ENCODE peak calls at places on chromosomes 12 and 14, in ten cellular contexts. J, U, X, S, V, N, M, E, G and Y are unnamed samples.
A peak's percentile ranks its signal among the peaks of the same experiment; 100 is the strongest.

GRCh38 chr14:93010543-93011541 is 87.9 kb downstream of the CHGA start:
- DNase-seq in J (no peak), U (no peak), X (no peak), S (no peak), V (no peak), N (no peak), M (no peak), E (no peak), G (no peak), Y (no peak)

GRCh38 chr12:40825156-40825555 is 132.9 kb downstream of the CNTN1 start:
- DNase-seq in J (no peak), U (no peak), X (no peak), S (no peak), V (no peak), N (no peak), M (no peak), E (no peak), G (no peak), Y (no peak)

GRCh38 chr12:62627181-62627580 is 160.6 kb downstream of the MON2 start:
- DNase-seq in J (peak; percentile 44), U (no peak), X (no peak), S (no peak), V (no peak), N (no peak), M (no peak), E (no peak), G (no peak), Y (no peak)

GRCh38 chr12:127640181-127640886 is 626.6 kb upstream of the TMEM132C start:
- DNase-seq in J (no peak), U (no peak), X (no peak), S (no peak), V (no peak), N (no peak), M (no peak), E (no peak), G (peak; percentile 10), Y (peak; percentile 70)

GRCh38 chr14:56094063-56094462 is 24.1 kb upstream of the PELI2 start:
- DNase-seq in J (no peak), U (no peak), X (no peak), S (no peak), V (no peak), N (no peak), M (no peak), E (no peak), G (no peak), Y (no peak)

GRCh38 chr14:105507247-105507646 is 16.2 kb downstream of the TEDC1 start:
- DNase-seq in J (no peak), U (no peak), X (no peak), S (no peak), V (no peak), N (no peak), M (no peak), E (no peak), G (no peak), Y (peak; percentile 69)

GRCh38 chr12:88388566-88389269 is 191.6 kb downstream of the KITLG start:
- DNase-seq in J (no peak), U (peak; percentile 46), X (no peak), S (no peak), V (no peak), N (no peak), M (no peak), E (no peak), G (no peak), Y (no peak)

GRCh38 chr12:89768586-89769482 is 60.2 kb upstream of the ATP2B1 start:
- DNase-seq in J (no peak), U (peak; percentile 99), X (no peak), S (peak; percentile 64), V (no peak), N (no peak), M (no peak), E (no peak), G (no peak), Y (no peak)

GRCh38 chr12:64618953-64619590 is 8.8 kb downstream of the RASSF3 start:
- DNase-seq in J (peak; percentile 20), U (peak; percentile 37), X (no peak), S (no peak), V (no peak), N (no peak), M (no peak), E (no peak), G (no peak), Y (no peak)

GRCh38 chr12:76890407-76891143 is 11.8 kb upstream of the CSRP2 start:
- DNase-seq in J (no peak), U (peak; percentile 72), X (no peak), S (no peak), V (no peak), N (no peak), M (no peak), E (no peak), G (no peak), Y (no peak)

GRCh38 chr12:108313609-108314331 is 25.3 kb downstream of the CMKLR1 start:
- DNase-seq in J (peak; percentile 73), U (no peak), X (no peak), S (no peak), V (no peak), N (peak; percentile 41), M (peak; percentile 72), E (peak; percentile 34), G (peak; percentile 51), Y (peak; percentile 78)

GRCh38 chr12:14995583-14996425 is 23.0 kb downstream of the PDE6H start:
- DNase-seq in J (no peak), U (peak; percentile 29), X (no peak), S (peak; percentile 47), V (no peak), N (peak; percentile 15), M (peak; percentile 40), E (peak; percentile 57), G (no peak), Y (no peak)

GRCh38 chr14:70885343-70886014 is 21.8 kb upstream of the PCNX1 start:
- DNase-seq in J (no peak), U (no peak), X (no peak), S (no peak), V (no peak), N (peak; percentile 39), M (no peak), E (no peak), G (no peak), Y (no peak)

GRCh38 chr14:68182492-68182891 is 362.9 kb downstream of the RAD51B start:
- DNase-seq in J (no peak), U (no peak), X (no peak), S (no peak), V (no peak), N (no peak), M (no peak), E (no peak), G (no peak), Y (no peak)

DNA sequence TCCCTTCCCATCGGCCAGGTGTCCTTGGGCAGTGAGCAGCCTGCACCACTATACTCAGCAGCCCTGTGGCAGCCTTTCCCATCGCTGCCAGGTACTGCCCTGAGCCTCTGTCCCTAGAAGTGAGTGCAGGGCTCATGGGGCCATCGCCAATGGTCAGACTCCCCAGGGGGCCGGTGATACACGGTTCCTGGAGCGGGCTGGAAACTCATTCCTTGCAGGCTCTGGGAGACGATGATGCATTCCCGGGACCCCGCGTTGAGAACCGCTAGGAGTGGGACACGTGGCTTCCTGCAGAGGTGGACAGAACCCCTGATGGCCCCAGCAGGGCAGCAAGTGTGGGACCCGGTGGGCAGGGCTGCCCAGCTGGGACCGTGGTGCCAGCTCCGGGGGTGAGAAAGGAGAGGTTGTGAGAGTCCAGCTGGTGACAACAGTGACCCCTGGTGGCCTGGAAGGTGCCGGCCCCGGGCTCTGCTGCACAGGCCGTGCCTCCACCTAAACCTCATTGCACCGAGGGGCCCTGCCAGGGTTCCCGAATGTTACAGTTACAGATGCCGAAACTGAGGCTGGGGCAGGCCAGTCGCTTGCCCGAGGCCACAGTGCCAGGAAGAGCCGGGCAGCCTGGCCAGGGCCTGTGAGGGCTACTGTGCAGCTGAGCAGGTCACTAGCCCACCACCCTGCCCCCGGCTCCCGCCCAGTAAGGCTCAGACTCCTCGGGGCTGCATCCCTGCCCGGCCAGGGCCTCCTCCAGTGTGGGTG is 33.8 kb downstream of the FBRSL1 start:
- DNase-seq in J (peak; percentile 95), U (peak; percentile 14), X (peak; percentile 81), S (peak; percentile 17), V (peak; percentile 68), N (peak; percentile 93), M (peak; percentile 50), E (peak; percentile 58), G (peak; percentile 66), Y (peak; percentile 82)
- H3K4me3 ChIP-seq in J (no peak overlapping the region), U (no peak overlapping the region), X (no peak overlapping the region), S (peak overlapping the region; percentile 6), V (no peak overlapping the region), N (no peak overlapping the region), M (no peak overlapping the region), E (no peak overlapping the region), G (no peak overlapping the region), Y (no peak overlapping the region)

DNA sequence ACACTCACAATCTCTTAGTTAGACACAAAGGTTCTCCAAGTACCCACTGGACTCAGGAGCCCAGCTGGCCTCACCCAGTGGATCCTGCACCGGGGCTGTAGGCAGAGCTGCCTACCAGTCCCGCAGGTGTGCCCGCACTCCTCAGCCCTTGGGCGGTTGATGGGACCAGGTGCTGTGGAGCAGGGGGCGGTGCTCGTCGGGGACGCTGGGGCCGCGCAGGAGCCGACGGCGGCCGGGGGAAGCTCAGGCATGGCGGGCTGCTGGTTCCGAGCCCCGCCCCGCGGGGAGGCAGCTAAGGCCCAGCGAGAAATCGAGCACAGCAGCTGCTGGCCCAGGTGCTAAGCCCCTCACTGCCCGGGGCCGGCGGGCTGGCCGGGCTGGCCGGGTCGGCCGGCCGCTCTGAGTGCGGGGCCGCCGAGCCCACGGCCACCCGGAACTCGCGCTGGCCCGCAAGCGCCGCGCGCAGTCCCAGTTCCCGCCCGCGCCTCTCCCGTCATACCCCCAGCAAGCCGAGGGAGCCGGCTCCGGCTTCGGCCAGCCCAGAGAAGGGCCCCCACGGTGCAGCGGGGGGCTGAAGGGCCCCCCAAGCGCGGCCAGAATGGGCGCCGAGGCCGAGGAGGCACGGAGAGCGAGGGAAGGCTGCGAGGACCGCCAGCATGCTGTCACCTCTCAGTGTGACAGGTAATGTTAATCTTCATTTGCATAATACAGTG is 506.8 kb downstream of the LRFN5 start:
- DNase-seq in J (no peak), U (no peak), X (no peak), S (no peak), V (no peak), N (no peak), M (no peak), E (no peak), G (no peak), Y (peak; percentile 58)
- H3K36me3 ChIP-seq in J (no peaks in the 10 kb centered on the region), U (no peaks in the 10 kb centered on the region), X (no peaks in the 10 kb centered on the region), S (no peaks in the 10 kb centered on the region), V (no peaks in the 10 kb centered on the region), N (no peaks in the 10 kb centered on the region), M (no peaks in the 10 kb centered on the region), E (no peaks in the 10 kb centered on the region), G (no peaks in the 10 kb centered on the region), Y (no peaks in the 10 kb centered on the region)

GRCh38 chr12:57740656-57741412 is 2.3 kb upstream of the AGAP2 start:
- DNase-seq in J (no peak), U (no peak), X (no peak), S (no peak), V (no peak), N (no peak), M (peak; percentile 33), E (peak; percentile 88), G (no peak), Y (no peak)
- H3K4me3 ChIP-seq in J (no peak overlapping the region), U (no peak overlapping the region), X (no peak overlapping the region), S (no peak overlapping the region), V (peak overlapping the region; percentile 68), N (no peak overlapping the region), M (no peak overlapping the region), E (peak overlapping the region; percentile 85), G (no peak overlapping the region), Y (no peak overlapping the region)

DNA sequence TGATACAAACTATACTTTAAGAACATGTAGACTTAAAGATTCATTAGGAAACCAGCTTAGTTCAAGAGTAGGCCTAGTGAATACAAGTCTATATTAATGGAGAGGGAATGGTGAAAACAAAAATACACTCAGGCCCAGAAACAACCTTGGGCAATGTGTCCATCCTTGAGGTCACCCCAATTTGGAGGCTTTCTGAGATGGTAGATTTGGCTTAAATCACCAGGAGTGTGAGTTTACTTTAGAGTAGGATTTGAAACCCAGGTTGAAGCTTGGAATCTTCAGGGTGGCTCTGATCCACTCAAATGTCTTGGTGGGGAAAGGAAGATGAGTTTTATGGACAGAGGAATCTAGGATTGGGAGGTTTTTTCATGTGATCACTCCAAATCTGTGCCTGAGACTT is 10.5 kb downstream of the LDHB start:
- DNase-seq in J (no peak), U (no peak), X (no peak), S (no peak), V (no peak), N (no peak), M (no peak), E (no peak), G (no peak), Y (no peak)
- H3K36me3 ChIP-seq in J (peaks cover 89% of the 10 kb centered on the region), U (peaks cover 49% of the 10 kb centered on the region), X (peaks cover 6% of the 10 kb centered on the region), S (peaks cover 40% of the 10 kb centered on the region), V (peaks cover 81% of the 10 kb centered on the region), N (peaks cover 83% of the 10 kb centered on the region), M (peaks cover 5% of the 10 kb centered on the region), E (peaks cover 54% of the 10 kb centered on the region), G (peaks cover 96% of the 10 kb centered on the region), Y (no peaks in the 10 kb centered on the region)